ENCODE peak calls at places on chromosomes 12 and 14, in five cellular contexts. R is GM12865; T is cardiac fibroblast; O is stimulated activated CD4-positive, alpha-beta T cell treated with anti-CD3 and anti-CD28 coated beads, Interleukin-2, amount 100 ng/mL, for 24 hours; X is stromal cell of bone marrow. I is an unnamed sample.

GRCh38 chr14:37591311-37591940 is 3.6 kb downstream of the FOXA1 start:
- DNase-seq in R (no peak), T (no peak), O (no peak), X (no peak), I (no peak)

GRCh38 chr12:120301962-120302815 is at the start of gene SIRT4:
- DNase-seq in R (peak), T (peak), O (peak), X (peak), I (peak)

GRCh38 chr12:42969357-42969756 is 379.8 kb upstream of the PRICKLE1 start:
- DNase-seq in R (no peak), T (peak), O (no peak), X (no peak), I (no peak)

GRCh38 chr14:31884776-31885379 is 192.2 kb upstream of the ARHGAP5 start:
- DNase-seq in R (no peak), T (peak), O (no peak), X (no peak), I (no peak)

GRCh38 chr14:76726551-76726961 is 34.7 kb upstream of the VASH1 start:
- DNase-seq in R (no peak), T (no peak), O (no peak), X (no peak), I (no peak)

GRCh38 chr12:63967781-63968180 is 123.3 kb downstream of the SRGAP1 start:
- DNase-seq in R (no peak), T (no peak), O (no peak), X (peak), I (no peak)

GRCh38 chr14:87935895-87936294 is 57.1 kb downstream of the GALC start:
- DNase-seq in R (no peak), T (no peak), O (no peak), X (no peak), I (no peak)

GRCh38 chr14:88901199-88901588 is 76.7 kb downstream of the TTC8 start:
- DNase-seq in R (no peak), T (no peak), O (no peak), X (no peak), I (no peak)

GRCh38 chr14:75453817-75454434 is 26.1 kb downstream of the JDP2 start:
- DNase-seq in R (peak), T (no peak), O (peak), X (no peak), I (peak)

GRCh38 chr14:22886500-22887259 is 3.7 kb downstream of the REM2 start:
- DNase-seq in R (peak), T (peak), O (peak), X (peak), I (peak)

GRCh38 chr14:68806526-68807147 is 13.8 kb upstream of the ZFP36L1 start:
- DNase-seq in R (peak), T (no peak), O (no peak), X (no peak), I (no peak)

GRCh38 chr12:31362759-31363415 is 36.9 kb upstream of the SINHCAF start:
- DNase-seq in R (peak), T (no peak), O (peak), X (no peak), I (no peak)

GRCh38 chr12:105980048-105980447 is 158.7 kb downstream of the NUAK1 start:
- DNase-seq in R (no peak), T (no peak), O (no peak), X (no peak), I (no peak)

GRCh38 chr12:5660271-5660670 is 228.4 kb downstream of the NTF3 start:
- DNase-seq in R (no peak), T (no peak), O (no peak), X (no peak), I (no peak)

GRCh38 chr14:41062826-41063225 is 543.9 kb upstream of the LRFN5 start:
- DNase-seq in R (no peak), T (no peak), O (no peak), X (no peak), I (no peak)

GRCh38 chr12:94242871-94243270 is 94.5 kb downstream of the PLXNC1 start:
- DNase-seq in R (no peak), T (no peak), O (no peak), X (no peak), I (no peak)

GRCh38 chr12:116529048-116529447 is 30.1 kb upstream of the MAP1LC3B2 start:
- DNase-seq in R (no peak), T (peak), O (no peak), X (no peak), I (no peak)

GRCh38 chr12:57001448-57001906 is 4.9 kb downstream of the ZBTB39 start:
- DNase-seq in R (peak), T (peak), O (peak), X (no peak), I (peak)

GRCh38 chr12:104720346-104721064 is 237.6 kb downstream of the SLC41A2 start:
- DNase-seq in R (peak), T (no peak), O (peak), X (no peak), I (peak)